ENCODE peak calls at places on chromosomes 6 and 20, in seven cellular contexts. One of them, this sample, is unnamed.
A peak's percentile ranks its signal among the peaks of the same experiment; 100 is the strongest.

GRCh38 chr20:32983459-32984112 is 20.6 kb downstream of the SUN5 start:
- DNase-seq in stimulated activated CD4-positive, alpha-beta T cell treated with anti-CD3 and anti-CD28 coated beads, Interleukin-2, amount 100 ng/mL, for 48 hours: no peak
- DNase-seq in nephron progenitor cell: no peak
- DNase-seq in NCI-H2081: no peak
- DNase-seq in Calu3: no peak
- DNase-seq in CD4-positive, alpha-beta memory T cell: no peak
- DNase-seq in substantia nigra: no peak
- DNase-seq in this sample: no peak

GRCh38 chr6:7687145-7688113 is 38.5 kb upstream of the BMP6 start:
- DNase-seq in substantia nigra: no peak
- DNase-seq in stimulated activated CD4-positive, alpha-beta T cell treated with anti-CD3 and anti-CD28 coated beads, Interleukin-2, amount 100 ng/mL, for 48 hours: no peak
- DNase-seq in CD4-positive, alpha-beta memory T cell: no peak
- DNase-seq in Calu3: no peak
- DNase-seq in nephron progenitor cell: no peak
- DNase-seq in NCI-H2081: no peak
- DNase-seq in this sample: no peak

GRCh38 chr6:154156135-154156948 is 117.3 kb downstream of the OPRM1 start:
- DNase-seq in NCI-H2081: peak; percentile 58
- DNase-seq in stimulated activated CD4-positive, alpha-beta T cell treated with anti-CD3 and anti-CD28 coated beads, Interleukin-2, amount 100 ng/mL, for 48 hours: peak; percentile 53
- DNase-seq in nephron progenitor cell: peak; percentile 35
- DNase-seq in Calu3: peak; percentile 63
- DNase-seq in CD4-positive, alpha-beta memory T cell: peak; percentile 56
- DNase-seq in substantia nigra: no peak
- DNase-seq in this sample: peak; percentile 31

GRCh38 chr20:37807491-37807890 is 95.4 kb upstream of the VSTM2L start:
- DNase-seq in Calu3: no peak
- DNase-seq in nephron progenitor cell: no peak
- DNase-seq in CD4-positive, alpha-beta memory T cell: no peak
- DNase-seq in NCI-H2081: no peak
- DNase-seq in stimulated activated CD4-positive, alpha-beta T cell treated with anti-CD3 and anti-CD28 coated beads, Interleukin-2, amount 100 ng/mL, for 48 hours: no peak
- DNase-seq in substantia nigra: no peak
- DNase-seq in this sample: no peak

GRCh38 chr6:139230421-139230840 is 61.4 kb downstream of the TXLNB start:
- DNase-seq in stimulated activated CD4-positive, alpha-beta T cell treated with anti-CD3 and anti-CD28 coated beads, Interleukin-2, amount 100 ng/mL, for 48 hours: no peak
- DNase-seq in CD4-positive, alpha-beta memory T cell: peak; percentile 27
- DNase-seq in substantia nigra: no peak
- DNase-seq in NCI-H2081: peak; percentile 71
- DNase-seq in nephron progenitor cell: no peak
- DNase-seq in Calu3: no peak
- DNase-seq in this sample: peak; percentile 33

GRCh38 chr20:45406260-45407066 is 1.6 kb upstream of the DBNDD2 start:
- DNase-seq in substantia nigra: peak; percentile 41
- DNase-seq in nephron progenitor cell: peak; percentile 77
- DNase-seq in stimulated activated CD4-positive, alpha-beta T cell treated with anti-CD3 and anti-CD28 coated beads, Interleukin-2, amount 100 ng/mL, for 48 hours: no peak
- DNase-seq in NCI-H2081: peak; percentile 49
- DNase-seq in Calu3: peak; percentile 84
- DNase-seq in CD4-positive, alpha-beta memory T cell: peak; percentile 37
- DNase-seq in this sample: peak; percentile 91

GRCh38 chr6:165847407-165848098 is 184.5 kb upstream of the PDE10A start:
- DNase-seq in substantia nigra: no peak
- DNase-seq in CD4-positive, alpha-beta memory T cell: no peak
- DNase-seq in nephron progenitor cell: no peak
- DNase-seq in Calu3: no peak
- DNase-seq in NCI-H2081: no peak
- DNase-seq in stimulated activated CD4-positive, alpha-beta T cell treated with anti-CD3 and anti-CD28 coated beads, Interleukin-2, amount 100 ng/mL, for 48 hours: no peak
- DNase-seq in this sample: no peak

GRCh38 chr20:44017211-44017610 is 102.6 kb downstream of the TOX2 start:
- DNase-seq in Calu3: no peak
- DNase-seq in CD4-positive, alpha-beta memory T cell: no peak
- DNase-seq in stimulated activated CD4-positive, alpha-beta T cell treated with anti-CD3 and anti-CD28 coated beads, Interleukin-2, amount 100 ng/mL, for 48 hours: no peak
- DNase-seq in substantia nigra: no peak
- DNase-seq in nephron progenitor cell: no peak
- DNase-seq in NCI-H2081: no peak
- DNase-seq in this sample: no peak

GRCh38 chr6:123520208-123520607 is 116.5 kb downstream of the TRDN start:
- DNase-seq in NCI-H2081: no peak
- DNase-seq in substantia nigra: no peak
- DNase-seq in CD4-positive, alpha-beta memory T cell: no peak
- DNase-seq in nephron progenitor cell: no peak
- DNase-seq in stimulated activated CD4-positive, alpha-beta T cell treated with anti-CD3 and anti-CD28 coated beads, Interleukin-2, amount 100 ng/mL, for 48 hours: no peak
- DNase-seq in Calu3: no peak
- DNase-seq in this sample: peak; percentile 7

GRCh38 chr6:112592159-112592558 is 245.0 kb downstream of the RFPL4B start:
- DNase-seq in NCI-H2081: no peak
- DNase-seq in CD4-positive, alpha-beta memory T cell: no peak
- DNase-seq in nephron progenitor cell: no peak
- DNase-seq in substantia nigra: no peak
- DNase-seq in Calu3: no peak
- DNase-seq in stimulated activated CD4-positive, alpha-beta T cell treated with anti-CD3 and anti-CD28 coated beads, Interleukin-2, amount 100 ng/mL, for 48 hours: no peak
- DNase-seq in this sample: no peak

GRCh38 chr6:110097443-110097842 is 82.0 kb downstream of the WASF1 start:
- DNase-seq in nephron progenitor cell: no peak
- DNase-seq in CD4-positive, alpha-beta memory T cell: no peak
- DNase-seq in NCI-H2081: no peak
- DNase-seq in substantia nigra: no peak
- DNase-seq in stimulated activated CD4-positive, alpha-beta T cell treated with anti-CD3 and anti-CD28 coated beads, Interleukin-2, amount 100 ng/mL, for 48 hours: no peak
- DNase-seq in Calu3: no peak
- DNase-seq in this sample: no peak

GRCh38 chr6:82441047-82441770 is 77.6 kb downstream of the TPBG start:
- DNase-seq in stimulated activated CD4-positive, alpha-beta T cell treated with anti-CD3 and anti-CD28 coated beads, Interleukin-2, amount 100 ng/mL, for 48 hours: no peak
- DNase-seq in CD4-positive, alpha-beta memory T cell: no peak
- DNase-seq in Calu3: no peak
- DNase-seq in nephron progenitor cell: no peak
- DNase-seq in NCI-H2081: no peak
- DNase-seq in substantia nigra: no peak
- DNase-seq in this sample: no peak

GRCh38 chr6:5175195-5175594 is 85.6 kb downstream of the LYRM4 start:
- DNase-seq in substantia nigra: no peak
- DNase-seq in CD4-positive, alpha-beta memory T cell: no peak
- DNase-seq in stimulated activated CD4-positive, alpha-beta T cell treated with anti-CD3 and anti-CD28 coated beads, Interleukin-2, amount 100 ng/mL, for 48 hours: no peak
- DNase-seq in Calu3: no peak
- DNase-seq in NCI-H2081: no peak
- DNase-seq in nephron progenitor cell: peak; percentile 47
- DNase-seq in this sample: no peak

GRCh38 chr6:46989384-46989783 is 52.7 kb downstream of the ADGRF1 start:
- DNase-seq in CD4-positive, alpha-beta memory T cell: no peak
- DNase-seq in stimulated activated CD4-positive, alpha-beta T cell treated with anti-CD3 and anti-CD28 coated beads, Interleukin-2, amount 100 ng/mL, for 48 hours: no peak
- DNase-seq in nephron progenitor cell: no peak
- DNase-seq in substantia nigra: no peak
- DNase-seq in NCI-H2081: no peak
- DNase-seq in Calu3: no peak
- DNase-seq in this sample: no peak

GRCh38 chr20:3927486-3928291 is 38.5 kb downstream of the PANK2 start:
- DNase-seq in Calu3: no peak
- DNase-seq in CD4-positive, alpha-beta memory T cell: no peak
- DNase-seq in stimulated activated CD4-positive, alpha-beta T cell treated with anti-CD3 and anti-CD28 coated beads, Interleukin-2, amount 100 ng/mL, for 48 hours: no peak
- DNase-seq in substantia nigra: no peak
- DNase-seq in nephron progenitor cell: no peak
- DNase-seq in NCI-H2081: no peak
- DNase-seq in this sample: peak; percentile 50

GRCh38 chr6:56677559-56677958 is 34.9 kb upstream of the DST start:
- DNase-seq in substantia nigra: no peak
- DNase-seq in CD4-positive, alpha-beta memory T cell: no peak
- DNase-seq in NCI-H2081: no peak
- DNase-seq in Calu3: no peak
- DNase-seq in nephron progenitor cell: no peak
- DNase-seq in stimulated activated CD4-positive, alpha-beta T cell treated with anti-CD3 and anti-CD28 coated beads, Interleukin-2, amount 100 ng/mL, for 48 hours: no peak
- DNase-seq in this sample: peak; percentile 29

GRCh38 chr20:889932-890463 is 26.1 kb downstream of the ANGPT4 start:
- DNase-seq in CD4-positive, alpha-beta memory T cell: no peak
- DNase-seq in stimulated activated CD4-positive, alpha-beta T cell treated with anti-CD3 and anti-CD28 coated beads, Interleukin-2, amount 100 ng/mL, for 48 hours: no peak
- DNase-seq in substantia nigra: no peak
- DNase-seq in NCI-H2081: no peak
- DNase-seq in nephron progenitor cell: no peak
- DNase-seq in Calu3: no peak
- DNase-seq in this sample: no peak

GRCh38 chr20:3380228-3381070 is 27.0 kb downstream of the DNAAF9 start:
- DNase-seq in NCI-H2081: no peak
- DNase-seq in substantia nigra: no peak
- DNase-seq in CD4-positive, alpha-beta memory T cell: no peak
- DNase-seq in stimulated activated CD4-positive, alpha-beta T cell treated with anti-CD3 and anti-CD28 coated beads, Interleukin-2, amount 100 ng/mL, for 48 hours: no peak
- DNase-seq in nephron progenitor cell: no peak
- DNase-seq in Calu3: no peak
- DNase-seq in this sample: no peak

GRCh38 chr6:108766419-108766818 is 81.8 kb upstream of the ARMC2 start:
- DNase-seq in substantia nigra: no peak
- DNase-seq in nephron progenitor cell: no peak
- DNase-seq in NCI-H2081: no peak
- DNase-seq in Calu3: no peak
- DNase-seq in CD4-positive, alpha-beta memory T cell: no peak
- DNase-seq in stimulated activated CD4-positive, alpha-beta T cell treated with anti-CD3 and anti-CD28 coated beads, Interleukin-2, amount 100 ng/mL, for 48 hours: no peak
- DNase-seq in this sample: no peak

GRCh38 chr6:37005061-37005810 is at the start of gene FGD2:
- DNase-seq in substantia nigra: no peak
- DNase-seq in nephron progenitor cell: no peak
- DNase-seq in CD4-positive, alpha-beta memory T cell: no peak
- DNase-seq in NCI-H2081: no peak
- DNase-seq in stimulated activated CD4-positive, alpha-beta T cell treated with anti-CD3 and anti-CD28 coated beads, Interleukin-2, amount 100 ng/mL, for 48 hours: no peak
- DNase-seq in Calu3: no peak
- DNase-seq in this sample: no peak

GRCh38 chr6:159217595-159218275 is 48.5 kb downstream of the FNDC1 start:
- DNase-seq in substantia nigra: no peak
- DNase-seq in NCI-H2081: no peak
- DNase-seq in Calu3: peak; percentile 33
- DNase-seq in nephron progenitor cell: peak; percentile 64
- DNase-seq in CD4-positive, alpha-beta memory T cell: no peak
- DNase-seq in stimulated activated CD4-positive, alpha-beta T cell treated with anti-CD3 and anti-CD28 coated beads, Interleukin-2, amount 100 ng/mL, for 48 hours: peak; percentile 5
- DNase-seq in this sample: peak; percentile 76

GRCh38 chr6:112575309-112575834 is 228.2 kb downstream of the RFPL4B start:
- DNase-seq in Calu3: no peak
- DNase-seq in NCI-H2081: no peak
- DNase-seq in CD4-positive, alpha-beta memory T cell: no peak
- DNase-seq in stimulated activated CD4-positive, alpha-beta T cell treated with anti-CD3 and anti-CD28 coated beads, Interleukin-2, amount 100 ng/mL, for 48 hours: no peak
- DNase-seq in nephron progenitor cell: no peak
- DNase-seq in substantia nigra: no peak
- DNase-seq in this sample: no peak

GRCh38 chr20:19947611-19948264 is 69.4 kb upstream of the NAA20 start:
- DNase-seq in CD4-positive, alpha-beta memory T cell: no peak
- DNase-seq in stimulated activated CD4-positive, alpha-beta T cell treated with anti-CD3 and anti-CD28 coated beads, Interleukin-2, amount 100 ng/mL, for 48 hours: no peak
- DNase-seq in NCI-H2081: no peak
- DNase-seq in substantia nigra: no peak
- DNase-seq in nephron progenitor cell: no peak
- DNase-seq in Calu3: no peak
- DNase-seq in this sample: no peak

GRCh38 chr6:65786815-65787214 is 79.8 kb upstream of the EYS start:
- DNase-seq in NCI-H2081: no peak
- DNase-seq in Calu3: no peak
- DNase-seq in stimulated activated CD4-positive, alpha-beta T cell treated with anti-CD3 and anti-CD28 coated beads, Interleukin-2, amount 100 ng/mL, for 48 hours: no peak
- DNase-seq in nephron progenitor cell: no peak
- DNase-seq in substantia nigra: no peak
- DNase-seq in CD4-positive, alpha-beta memory T cell: no peak
- DNase-seq in this sample: no peak

This sample was measured in GM03348.